ENCODE peak calls at places on chromosome 9, in five cellular contexts. Y is CD4-positive, alpha-beta T cell; Q is psoas muscle; T is neuronal stem cell; W is aorta. M is an unnamed sample.

GRCh38 chr9:128385493-128386205 is 14.5 kb downstream of the URM1 start:
- DNase-seq in T (no peak), Y (no peak), W (no peak), Q (no peak), M (no peak)

GRCh38 chr9:73199886-73200285 is 48.2 kb downstream of the ANXA1 start:
- DNase-seq in W (no peak), T (no peak), Y (no peak), Q (no peak), M (no peak)

GRCh38 chr9:84867171-84867570 is 197.6 kb downstream of the NTRK2 start:
- DNase-seq in Q (no peak), W (no peak), T (no peak), Y (no peak), M (no peak)

GRCh38 chr9:114746591-114746990 is 59.2 kb downstream of the TNFSF15 start:
- DNase-seq in T (no peak), Y (no peak), W (no peak), Q (no peak), M (no peak)

GRCh38 chr9:16516887-16517286 is 353.6 kb downstream of the BNC2 start:
- DNase-seq in Q (no peak), Y (no peak), W (no peak), T (no peak), M (no peak)

GRCh38 chr9:104093162-104093561 is 947 bp upstream of the SMC2 start:
- DNase-seq in Y (no peak), W (no peak), Q (no peak), T (no peak), M (no peak)

GRCh38 chr9:90987566-90987965 is 185.9 kb downstream of the SYK start:
- DNase-seq in Y (no peak), W (no peak), T (no peak), Q (no peak), M (no peak)

GRCh38 chr9:976805-977360 is 428 bp downstream of the DMRT3 start:
- DNase-seq in T (no peak), W (no peak), Y (no peak), Q (no peak), M (no peak)

GRCh38 chr9:130911254-130912049 is 14.8 kb upstream of the QRFP start:
- DNase-seq in Q (no peak), W (no peak), Y (no peak), T (no peak), M (no peak)

GRCh38 chr9:4563105-4563504 is 72.8 kb downstream of the SLC1A1 start:
- DNase-seq in Y (no peak), T (no peak), W (no peak), Q (no peak), M (no peak)

GRCh38 chr9:21813575-21814473 is 11.4 kb downstream of the MTAP start:
- DNase-seq in Q (peak), W (no peak), Y (peak), T (peak), M (no peak)

GRCh38 chr9:90642570-90643539 is at the start of gene DIRAS2:
- DNase-seq in Y (no peak), T (peak), W (no peak), Q (peak), M (no peak)

GRCh38 chr9:93898026-93898425 is 57.1 kb downstream of the BARX1 start:
- DNase-seq in W (no peak), Q (no peak), T (no peak), Y (no peak), M (no peak)

GRCh38 chr9:5643005-5643624 is 14.2 kb downstream of the RIC1 start:
- DNase-seq in W (no peak), Q (no peak), Y (no peak), T (no peak), M (no peak)

GRCh38 chr9:122347348-122348287 is 23.2 kb upstream of the PTGS1 start:
- DNase-seq in Q (no peak), T (no peak), Y (no peak), W (no peak), M (no peak)

GRCh38 chr9:3502560-3503398 is 23.0 kb downstream of the RFX3 start:
- DNase-seq in W (no peak), T (no peak), Y (no peak), Q (no peak), M (no peak)

GRCh38 chr9:18441245-18441644 is 32.7 kb upstream of the ADAMTSL1 start:
- DNase-seq in T (no peak), Q (no peak), Y (no peak), W (no peak), M (no peak)

GRCh38 chr9:22097712-22098111 is 88.6 kb upstream of the CDKN2B start:
- DNase-seq in T (no peak), Q (no peak), W (no peak), Y (no peak), M (no peak)

GRCh38 chr9:129140397-129141065 is 29.3 kb downstream of the PTPA start:
- DNase-seq in Y (peak), Q (peak), W (no peak), T (no peak), M (no peak)

GRCh38 chr9:33350310-33350709 is 52.1 kb downstream of the AQP7 start:
- DNase-seq in Y (no peak), W (no peak), Q (no peak), T (no peak), M (no peak)

GRCh38 chr9:81499571-81499970 is 189.8 kb downstream of the TLE1 start:
- DNase-seq in W (no peak), Y (no peak), Q (no peak), T (no peak), M (no peak)

GRCh38 chr9:91071185-91071990 is 269.8 kb downstream of the SYK start:
- DNase-seq in W (no peak), Q (peak), Y (no peak), T (no peak), M (peak)

GRCh38 chr9:129208191-129209091 is 30.4 kb upstream of the IER5L start:
- DNase-seq in Y (no peak), W (no peak), T (no peak), Q (no peak), M (no peak)

GRCh38 chr9:112174965-112175795 is at the start of gene SUSD1:
- DNase-seq in T (peak), Y (peak), W (peak), Q (peak), M (no peak)

GRCh38 chr9:22528485-22528884 is 81.9 kb downstream of the DMRTA1 start:
- DNase-seq in T (no peak), Y (no peak), W (no peak), Q (no peak), M (no peak)

GRCh38 chr9:35714123-35714522 is 17.9 kb downstream of the TLN1 start:
- DNase-seq in Q (no peak), T (no peak), W (peak), Y (no peak), M (no peak)

GRCh38 chr9:89078421-89078820 is 87.2 kb downstream of the S1PR3 start:
- DNase-seq in W (no peak), T (no peak), Q (no peak), Y (no peak), M (no peak)

GRCh38 chr9:10242255-10242654 is 370.5 kb downstream of the PTPRD start:
- DNase-seq in W (no peak), Q (no peak), Y (no peak), T (no peak), M (no peak)

GRCh38 chr9:90900130-90900529 is 98.5 kb downstream of the SYK start:
- DNase-seq in Q (peak), W (no peak), Y (no peak), T (no peak), M (no peak)

GRCh38 chr9:128575921-128576320 is 23.5 kb downstream of the SPTAN1 start:
- DNase-seq in T (no peak), Y (no peak), W (no peak), Q (no peak), M (no peak)

GRCh38 chr9:129138476-129139232 is 27.4 kb downstream of the PTPA start:
- DNase-seq in T (no peak), Q (peak), W (peak), Y (no peak), M (no peak)

GRCh38 chr9:132942541-132943182 is 1.8 kb downstream of the TSC1 start:
- DNase-seq in Q (no peak), T (no peak), Y (no peak), W (no peak), M (no peak)

GRCh38 chr9:88460583-88461332 is 72.5 kb downstream of the SPIN1 start:
- DNase-seq in Y (no peak), W (no peak), Q (no peak), T (peak), M (no peak)

GRCh38 chr9:85178486-85178885 is 509.0 kb downstream of the NTRK2 start:
- DNase-seq in Q (no peak), Y (no peak), W (no peak), T (no peak), M (no peak)

GRCh38 chr9:130172161-130172857 is at the start of gene NCS1:
- DNase-seq in Q (peak), W (peak), Y (peak), T (peak), M (no peak)

GRCh38 chr9:120505186-120505585 is 74.8 kb downstream of the CDK5RAP2 start:
- DNase-seq in Q (no peak), W (no peak), Y (no peak), T (no peak), M (no peak)

GRCh38 chr9:14312721-14313377 is 1.1 kb downstream of the NFIB start:
- DNase-seq in W (peak), Y (no peak), Q (peak), T (peak), M (no peak)

GRCh38 chr9:131395027-131395744 is 1.3 kb downstream of the PRRC2B start:
- DNase-seq in W (peak), Y (peak), Q (no peak), T (no peak), M (no peak)

DNA sequence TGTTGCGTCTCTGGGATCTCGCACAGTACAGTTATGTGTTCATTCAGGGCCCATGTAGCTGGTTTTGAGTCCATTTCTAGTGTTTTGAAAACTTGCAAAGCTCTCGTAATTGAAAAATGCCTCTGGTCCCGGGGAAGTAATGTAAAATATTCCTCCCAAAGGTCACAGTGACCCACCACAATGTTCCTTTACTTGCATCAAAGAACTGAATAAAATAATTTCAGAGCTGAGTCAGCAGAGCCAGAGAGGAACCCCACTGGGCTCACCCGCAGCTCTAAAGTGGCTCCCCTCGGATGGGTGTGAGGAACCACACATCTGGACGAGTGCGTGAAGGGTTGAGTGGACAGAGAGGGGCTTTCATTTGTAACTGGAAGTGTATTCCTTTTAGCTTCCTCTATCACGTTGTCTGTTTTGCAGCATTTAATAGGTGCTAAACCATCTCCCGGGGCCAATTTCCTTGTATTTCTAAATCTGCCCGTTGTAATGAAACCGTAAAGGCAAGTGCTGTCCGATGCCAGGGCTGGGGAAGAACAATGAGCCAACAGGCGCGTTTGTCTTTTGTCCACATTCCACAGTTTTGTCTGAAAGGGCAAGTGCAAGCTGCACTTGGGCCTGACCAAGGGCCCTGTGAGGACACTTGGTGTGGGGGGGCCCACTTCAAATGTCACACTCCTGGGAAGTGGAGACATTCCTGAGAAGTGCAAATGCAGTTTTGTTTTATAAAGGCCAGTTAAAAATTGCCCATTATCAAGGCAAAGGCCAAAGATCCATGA is 29.9 kb downstream of the COL5A1 start:
- DNase-seq in Q (peak), Y (no peak), T (no peak), W (no peak), M (no peak)
- H3K27ac ChIP-seq in Q (no peak), Y (no peak), T (no peak), W (no peak), M (peak)

GRCh38 chr9:107281164-107281563 is 1.9 kb upstream of the RAD23B start:
- DNase-seq in W (no peak), Y (no peak), T (no peak), Q (no peak), M (no peak)
- H3K27ac ChIP-seq in W (no peak), Y (no peak), T (no peak), Q (no peak), M (no peak)

GRCh38 chr9:137455361-137455991 is 3.7 kb downstream of the NSMF start:
- DNase-seq in T (no peak), W (peak), Q (peak), Y (no peak), M (no peak)
- H3K27ac ChIP-seq in T (no peak), W (no peak), Q (no peak), Y (no peak), M (no peak)

DNA sequence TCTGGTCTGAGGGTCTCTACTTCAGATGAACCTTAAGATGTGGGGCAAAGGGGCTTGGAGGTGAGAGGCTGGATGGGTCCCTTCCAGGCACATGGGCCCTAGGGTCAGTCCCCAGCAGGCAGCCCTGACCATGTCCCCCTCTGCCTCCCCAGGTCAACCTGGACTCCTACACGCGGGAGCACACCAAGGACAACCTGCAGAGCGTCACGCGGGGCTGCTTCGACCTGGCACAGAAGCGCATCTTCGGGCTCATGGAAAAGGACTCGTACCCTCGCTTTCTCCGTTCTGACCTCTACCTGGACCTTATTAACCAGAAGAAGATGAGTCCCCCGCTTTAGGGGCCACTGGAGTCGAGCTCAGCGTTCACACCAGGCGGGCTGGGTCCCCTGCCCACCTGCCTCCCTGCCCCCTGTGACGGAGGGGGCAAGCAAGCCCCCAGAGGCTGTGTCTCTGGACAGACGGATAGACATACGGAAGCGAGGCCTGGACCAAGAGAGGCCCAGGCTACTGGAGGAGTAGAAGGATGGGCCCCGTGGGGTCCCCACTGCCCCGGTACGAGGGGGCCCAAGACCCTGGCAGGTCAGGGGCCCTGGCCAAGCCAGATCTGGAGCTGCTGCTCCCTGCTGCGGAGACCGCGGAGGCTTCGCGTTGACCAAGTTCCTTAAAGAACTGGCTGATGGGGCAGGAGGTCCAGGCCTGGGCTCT is 133.2 kb downstream of the RGS3 start:
- DNase-seq in Y (no peak), W (no peak), T (no peak), Q (no peak), M (no peak)
- H3K27ac ChIP-seq in Y (no peak), W (no peak), T (no peak), Q (no peak), M (no peak)

GRCh38 chr9:6757988-6758417 is 230 bp downstream of the KDM4C start:
- DNase-seq in Y (no peak), W (peak), T (peak), Q (peak), M (no peak)
- H3K27ac ChIP-seq in Y (peak), W (peak), T (peak), Q (peak), M (peak)

DNA sequence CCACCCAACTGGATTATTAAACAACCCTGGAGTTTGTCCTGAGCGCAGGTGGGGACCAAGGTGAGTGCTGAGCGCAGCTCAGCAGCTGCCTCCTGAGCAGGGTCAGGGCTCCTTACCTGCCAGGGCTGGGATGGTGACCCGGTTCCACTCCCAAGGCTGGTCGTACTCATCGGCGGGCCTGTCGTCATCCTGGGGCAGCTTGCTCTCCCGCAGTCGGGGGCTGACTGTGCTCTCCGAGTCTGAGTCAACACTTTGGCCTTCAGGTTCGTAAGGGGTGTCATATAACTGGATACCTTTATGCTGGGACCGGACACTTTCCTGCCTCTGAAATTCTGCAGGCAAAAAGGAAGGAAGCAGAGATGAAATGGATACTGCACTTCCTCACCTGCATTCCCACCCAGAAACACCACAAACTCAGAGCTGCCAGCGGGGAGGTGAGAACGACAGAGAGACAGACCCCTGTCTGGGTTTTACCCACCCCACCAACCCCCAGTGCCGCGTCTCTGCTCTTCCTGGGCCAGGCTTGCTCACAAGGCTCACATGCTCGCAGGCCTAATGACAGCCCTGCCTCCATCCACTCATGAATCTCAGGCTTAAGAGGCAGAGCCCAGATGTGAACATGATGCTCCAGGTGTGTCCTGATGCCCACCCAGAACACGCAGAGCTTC is 70.7 kb upstream of the SLC25A51 start:
- DNase-seq in Q (no peak), Y (no peak), W (peak), T (no peak), M (no peak)
- H3K27ac ChIP-seq in Q (no peak), Y (no peak), W (no peak), T (no peak), M (no peak)

M was measured in vagina.